ENCODE peak calls at places on chromosome 17, in seven cellular contexts. A is GM12878, P is A549, K is H1, G is ovary, J is K562, E is transverse colon. S is an unnamed sample.

GRCh38 chr17:78890111-78890897 is 12.7 kb downstream of the CEP295NL start:
- DNase-seq in E (peak), A (no peak), P (no peak), K (no peak), G (no peak), J (no peak), S (peak)

GRCh38 chr17:17453088-17453487 is 23.7 kb upstream of the MED9 start:
- DNase-seq in G (no peak), J (no peak), E (no peak), P (no peak), A (no peak), K (no peak), S (no peak)

GRCh38 chr17:19714542-19715411 is 1.6 kb downstream of the SLC47A2 start:
- DNase-seq in J (no peak), G (no peak), A (no peak), E (no peak), K (no peak), P (no peak), S (no peak)

GRCh38 chr17:1259910-1260389 is 10.3 kb upstream of the BHLHA9 start:
- DNase-seq in P (no peak), G (no peak), J (no peak), K (no peak), E (no peak), A (no peak), S (no peak)

GRCh38 chr17:39757931-39758873 is 20.5 kb downstream of the GRB7 start:
- DNase-seq in G (no peak), K (no peak), J (no peak), E (peak), A (peak), P (no peak), S (no peak)

GRCh38 chr17:12386240-12386639 is 279.4 kb upstream of the MYOCD start:
- DNase-seq in A (no peak), K (no peak), J (no peak), E (no peak), G (no peak), P (no peak), S (no peak)

GRCh38 chr17:17819561-17819995 is 17.2 kb downstream of the SREBF1 start:
- DNase-seq in P (peak), A (peak), J (no peak), E (peak), G (no peak), K (no peak), S (peak)

GRCh38 chr17:33183487-33184026 is 109.5 kb downstream of the ASIC2 start:
- DNase-seq in K (no peak), E (no peak), P (no peak), A (no peak), J (no peak), G (no peak), S (no peak)

GRCh38 chr17:79947351-79948031 is 88.2 kb downstream of the TBC1D16 start:
- DNase-seq in A (no peak), P (no peak), E (no peak), J (no peak), G (peak), K (no peak), S (no peak)

GRCh38 chr17:9367186-9367585 is 208.4 kb downstream of the STX8 start:
- DNase-seq in A (no peak), K (no peak), J (no peak), P (no peak), G (no peak), E (no peak), S (no peak)

GRCh38 chr17:9368631-9369030 is 207.0 kb downstream of the STX8 start:
- DNase-seq in P (no peak), G (no peak), J (no peak), K (no peak), A (no peak), E (no peak), S (no peak)

GRCh38 chr17:9370464-9370863 is 205.2 kb downstream of the STX8 start:
- DNase-seq in E (no peak), P (no peak), J (no peak), G (no peak), K (no peak), A (no peak), S (no peak)

GRCh38 chr17:9371019-9371418 is 204.6 kb downstream of the STX8 start:
- DNase-seq in J (no peak), E (no peak), G (no peak), K (no peak), P (peak), A (peak), S (no peak)
- TF ChIP-seq EP300 in J (no peak), E (no peak), G (no peak), K (no peak), P (no peak), A (no peak), S (no peak)

GRCh38 chr17:63838586-63839184 is 3.8 kb downstream of the SMARCD2 start:
- DNase-seq in J (no peak), G (peak), P (no peak), K (no peak), E (peak), A (no peak), S (peak)
- TF ChIP-seq EP300 in J (no peak), G (peak), P (no peak), K (no peak), E (no peak), A (no peak), S (peak)

DNA sequence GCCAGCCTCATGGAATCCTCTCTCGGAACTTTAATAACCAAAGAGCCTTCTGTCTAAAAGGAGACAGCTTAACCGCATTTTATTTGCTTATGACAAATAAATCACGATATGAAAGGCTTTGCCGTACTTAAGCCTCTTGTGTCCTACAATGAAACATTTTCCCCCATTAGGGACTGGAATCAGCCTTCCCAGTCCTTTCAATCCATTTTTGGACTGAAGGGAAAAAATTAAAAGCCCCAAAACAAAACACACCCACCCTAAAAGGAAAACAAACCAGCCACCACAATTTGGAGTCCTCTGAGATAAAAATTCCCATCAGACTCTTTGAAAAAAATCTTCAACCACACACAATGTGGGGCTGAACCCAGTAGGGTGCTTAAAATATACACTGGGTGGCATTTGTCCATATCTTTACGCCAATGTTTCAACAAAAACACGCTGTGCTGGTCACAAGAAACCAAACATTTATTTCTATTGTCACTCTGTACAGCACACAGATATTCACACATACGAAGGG is 3.0 kb downstream of the HOXB4 start:
- DNase-seq in P (no peak), E (no peak), G (no peak), K (no peak), A (no peak), J (no peak), S (no peak)
- TF ChIP-seq EP300 in P (no peak), E (no peak), G (no peak), K (no peak), A (no peak), J (no peak), S (no peak)

DNA sequence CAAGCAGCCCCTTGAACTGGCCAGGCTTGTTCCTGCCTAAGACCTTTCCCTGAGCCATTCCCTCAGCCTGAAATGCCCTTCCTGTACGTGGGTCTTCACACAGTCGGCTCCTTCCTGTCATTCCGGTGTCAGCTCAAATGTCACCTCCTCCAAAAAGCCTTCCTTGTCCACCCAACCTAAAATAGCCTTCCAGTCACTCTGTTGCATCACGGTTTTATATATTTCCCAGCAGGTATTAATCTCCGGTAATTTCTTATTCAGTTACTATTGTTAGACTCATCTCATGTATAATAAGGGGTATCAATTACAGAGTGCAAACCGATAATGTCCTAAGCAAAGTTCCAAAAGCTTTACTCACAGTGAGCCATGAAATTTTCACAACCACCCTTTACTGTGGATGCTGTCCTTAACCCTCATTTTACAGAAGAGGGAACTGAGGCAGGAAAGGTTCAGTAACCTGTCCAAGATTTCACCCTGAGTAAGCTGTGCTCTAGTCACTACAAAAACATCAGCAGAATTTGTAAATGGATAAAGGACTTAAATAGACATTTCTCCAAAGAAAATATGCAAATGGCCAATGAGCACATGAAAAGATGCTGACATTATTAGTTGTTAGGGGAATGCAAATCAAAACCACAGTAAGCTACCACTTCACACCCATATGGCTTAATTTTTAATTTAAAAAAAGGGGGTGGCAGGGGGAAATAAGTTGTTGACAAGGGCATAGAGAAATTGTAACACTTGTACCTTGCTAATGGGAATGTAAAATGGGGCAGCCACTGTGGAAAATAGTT is 51.6 kb downstream of the C17orf67 start:
- DNase-seq in K (no peak), G (no peak), E (no peak), P (no peak), J (no peak), A (no peak), S (no peak)
- TF ChIP-seq EP300 in K (no peak), G (no peak), E (no peak), P (no peak), J (no peak), A (no peak), S (no peak)

GRCh38 chr17:56786989-56787482 is 46.7 kb downstream of the C17orf67 start:
- DNase-seq in G (no peak), J (no peak), K (no peak), E (peak), P (peak), A (peak), S (no peak)
- TF ChIP-seq EP300 in G (no peak), J (peak), K (no peak), E (no peak), P (no peak), A (peak), S (peak)

GRCh38 chr17:31095239-31096105 is 695 bp downstream of the NF1 start:
- DNase-seq in K (peak), G (peak), A (no peak), P (peak), J (peak), E (peak), S (peak)
- TF ChIP-seq EP300 in K (peak), G (no peak), A (no peak), P (no peak), J (no peak), E (no peak), S (no peak)

GRCh38 chr17:74768069-74768762 is 7.9 kb downstream of the NAT9 start:
- DNase-seq in E (no peak), K (no peak), P (no peak), J (no peak), G (peak), A (no peak), S (no peak)
- TF ChIP-seq EP300 in E (no peak), K (no peak), P (no peak), J (no peak), G (no peak), A (no peak), S (no peak)

GRCh38 chr17:64345691-64346376 is 44.8 kb downstream of the PECAM1 start:
- DNase-seq in K (no peak), J (no peak), P (no peak), A (no peak), G (no peak), E (no peak), S (no peak)

GRCh38 chr17:64343071-64343774 is 47.4 kb downstream of the PECAM1 start:
- DNase-seq in K (no peak), J (no peak), G (no peak), E (no peak), A (no peak), P (no peak), S (no peak)

GRCh38 chr17:64341181-64341580 is 49.5 kb downstream of the PECAM1 start:
- DNase-seq in K (no peak), A (no peak), E (no peak), G (no peak), J (no peak), P (no peak), S (no peak)

GRCh38 chr17:64340557-64340956 is 50.1 kb downstream of the PECAM1 start:
- DNase-seq in G (no peak), A (no peak), P (no peak), J (no peak), K (no peak), E (no peak), S (no peak)

DNA sequence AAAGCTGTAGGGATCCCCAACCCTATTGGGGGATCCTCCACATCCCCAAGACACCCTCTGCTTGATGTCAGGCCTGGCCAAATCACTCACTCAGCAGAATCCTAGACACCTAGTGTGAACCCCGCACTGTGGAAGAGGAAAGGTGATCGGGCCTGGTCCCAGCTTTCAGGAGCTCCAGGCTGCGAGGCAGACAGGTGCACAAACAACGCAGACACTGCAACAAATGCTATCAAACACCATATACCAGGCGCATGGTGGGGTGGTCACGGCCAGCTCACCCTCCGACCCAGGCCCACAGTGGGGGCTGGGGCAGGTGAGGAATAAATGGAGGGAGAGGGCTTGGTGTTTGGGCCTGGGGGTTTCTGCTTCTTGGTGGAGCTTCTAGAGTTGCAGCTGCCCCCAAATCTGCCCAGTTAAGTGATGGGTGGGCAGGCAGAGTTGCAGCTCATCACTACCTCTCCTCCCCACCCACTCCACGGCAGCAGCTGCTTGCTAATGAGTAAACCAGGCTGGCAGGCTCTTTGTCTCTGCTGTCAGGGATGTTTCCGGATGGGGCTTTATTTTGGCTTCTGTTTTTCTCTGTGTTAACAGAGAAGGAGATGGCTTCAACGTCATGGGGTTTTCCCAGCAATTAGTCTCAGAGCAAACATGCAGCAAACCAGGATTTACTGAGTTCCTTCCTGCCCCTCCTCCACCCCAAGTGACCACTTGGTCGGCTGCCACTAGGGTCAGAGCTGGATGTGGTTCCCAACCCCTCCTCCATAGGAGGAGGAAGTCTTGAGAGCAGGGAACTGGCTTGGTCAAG is 46.6 kb downstream of the PECAM1 start:
- DNase-seq in E (peak), J (no peak), K (no peak), G (peak), P (peak), A (no peak), S (peak)
- TF ChIP-seq EP300 in E (no peak), J (no peak), K (no peak), G (no peak), P (no peak), A (no peak), S (peak)

GRCh38 chr17:83145831-83146230 is 66.4 kb downstream of the METRNL start:
- DNase-seq in G (no peak), E (no peak), K (no peak), P (no peak), J (no peak), A (no peak), S (no peak)

GRCh38 chr17:83145358-83145738 is 65.9 kb downstream of the METRNL start:
- DNase-seq in G (no peak), A (no peak), K (no peak), J (no peak), P (no peak), E (no peak), S (no peak)

GRCh38 chr17:83144421-83145357 is 65.3 kb downstream of the METRNL start:
- DNase-seq in J (no peak), G (peak), P (no peak), K (no peak), E (no peak), A (no peak), S (peak)

GRCh38 chr17:83147285-83147684 is 67.9 kb downstream of the METRNL start:
- DNase-seq in G (no peak), K (no peak), J (no peak), P (no peak), A (no peak), E (no peak), S (no peak)

GRCh38 chr17:83146347-83146746 is 66.9 kb downstream of the METRNL start:
- DNase-seq in G (no peak), A (no peak), J (no peak), P (no peak), K (no peak), E (no peak), S (no peak)
- TF ChIP-seq EP300 in G (no peak), A (no peak), J (no peak), P (no peak), K (no peak), E (no peak), S (no peak)

DNA sequence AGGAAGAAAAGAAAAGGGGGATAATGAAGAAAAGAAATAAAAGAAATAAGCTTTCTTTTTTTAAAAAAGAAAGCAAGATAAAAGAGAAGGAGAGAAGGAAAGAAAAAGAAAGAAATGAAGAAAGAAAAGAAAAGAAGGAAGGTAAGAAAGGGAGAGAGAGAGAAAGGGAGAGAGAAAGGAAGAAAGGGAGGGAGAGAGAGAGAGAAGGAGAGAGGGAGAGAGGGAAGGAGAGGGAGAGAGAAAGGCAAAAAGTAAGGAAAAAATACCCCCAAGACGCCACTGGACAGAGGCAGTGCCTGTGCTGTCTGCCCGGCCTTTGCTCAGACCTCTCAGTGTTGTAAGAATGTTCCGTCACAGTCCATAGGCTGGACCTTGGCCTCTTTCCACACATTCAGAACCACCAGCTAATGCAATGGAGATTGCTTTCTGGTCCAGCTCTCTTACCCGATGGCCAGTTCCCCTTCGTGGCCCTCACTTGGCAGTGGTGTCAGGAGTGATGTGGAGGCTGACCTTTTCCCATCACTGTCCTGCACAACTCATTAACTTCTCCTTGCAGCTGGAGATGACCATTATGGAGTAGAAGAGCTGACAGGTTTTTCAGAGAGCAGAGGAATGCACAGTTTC is 14.3 kb upstream of the HNF1B start:
- DNase-seq in K (no peak), A (no peak), J (no peak), E (no peak), P (no peak), G (no peak), S (no peak)
- TF ChIP-seq EP300 in K (no peak), A (no peak), J (no peak), E (no peak), P (no peak), G (no peak), S (no peak)

S was measured in tibial nerve.